ENCODE peak calls at places on chromosomes 1 and 21, in five cellular contexts. D, O, Y, M and Q are unnamed samples.

GRCh38 chr1:33501774-33502173 is 29.3 kb downstream of the ZSCAN20 start:
- DNase-seq in O (no peak), Y (no peak), M (no peak), D (no peak), Q (no peak)

GRCh38 chr1:233364695-233365539 is 37.4 kb downstream of the MAP3K21 start:
- DNase-seq in O (no peak), D (peak), Y (peak), M (no peak), Q (peak)

GRCh38 chr1:8876099-8876496 is 2.4 kb downstream of the ENO1 start:
- DNase-seq in Y (no peak), D (no peak), O (no peak), M (no peak), Q (no peak)

GRCh38 chr21:45460611-45461368 is 55.8 kb downstream of the COL18A1 start:
- DNase-seq in O (no peak), Y (peak), D (no peak), M (no peak), Q (peak)

GRCh38 chr1:198669023-198669698 is 30.3 kb downstream of the PTPRC start:
- DNase-seq in M (no peak), Y (peak), O (no peak), D (no peak), Q (peak)

GRCh38 chr1:119116725-119117124 is 23.7 kb downstream of the WARS2 start:
- DNase-seq in M (peak), O (no peak), D (no peak), Y (peak), Q (no peak)

GRCh38 chr21:37561941-37562919 is 195.7 kb downstream of the DYRK1A start:
- DNase-seq in M (peak), Y (no peak), O (no peak), D (no peak), Q (no peak)

GRCh38 chr1:164623805-164624204 is 64.8 kb downstream of the PBX1 start:
- DNase-seq in Y (no peak), O (no peak), M (no peak), D (no peak), Q (no peak)

GRCh38 chr1:3506943-3507342 is 52.5 kb downstream of the ARHGEF16 start:
- DNase-seq in Y (no peak), M (no peak), O (no peak), D (no peak), Q (no peak)

GRCh38 chr1:185284533-185285244 is 32.4 kb downstream of the IVNS1ABP start:
- DNase-seq in M (no peak), O (no peak), Y (peak), D (no peak), Q (peak)

GRCh38 chr21:45109831-45110492 is 35.6 kb downstream of the ADARB1 start:
- DNase-seq in M (no peak), Y (peak), O (no peak), D (no peak), Q (no peak)

GRCh38 chr1:64744492-64745180 is at the start of gene RAVER2:
- DNase-seq in O (peak), D (peak), M (peak), Y (peak), Q (peak)

GRCh38 chr1:156476501-156477298 is 23.9 kb downstream of the MEF2D start:
- DNase-seq in Y (peak), M (no peak), D (no peak), O (peak), Q (no peak)

GRCh38 chr1:156479093-156480014 is 21.2 kb downstream of the MEF2D start:
- DNase-seq in O (no peak), Y (no peak), M (no peak), D (no peak), Q (no peak)

GRCh38 chr1:156480015-156480368 is 20.6 kb downstream of the MEF2D start:
- DNase-seq in D (no peak), Y (no peak), M (no peak), O (no peak), Q (no peak)

GRCh38 chr1:156477526-156478249 is 22.9 kb downstream of the MEF2D start:
- DNase-seq in M (no peak), O (no peak), Y (no peak), D (no peak), Q (no peak)

GRCh38 chr1:156478250-156478627 is 22.3 kb downstream of the MEF2D start:
- DNase-seq in O (no peak), Y (no peak), D (no peak), M (no peak), Q (no peak)
- H3K23ac ChIP-seq in O (no peak), Y (no peak), D (no peak), M (no peak), Q (no peak)

DNA sequence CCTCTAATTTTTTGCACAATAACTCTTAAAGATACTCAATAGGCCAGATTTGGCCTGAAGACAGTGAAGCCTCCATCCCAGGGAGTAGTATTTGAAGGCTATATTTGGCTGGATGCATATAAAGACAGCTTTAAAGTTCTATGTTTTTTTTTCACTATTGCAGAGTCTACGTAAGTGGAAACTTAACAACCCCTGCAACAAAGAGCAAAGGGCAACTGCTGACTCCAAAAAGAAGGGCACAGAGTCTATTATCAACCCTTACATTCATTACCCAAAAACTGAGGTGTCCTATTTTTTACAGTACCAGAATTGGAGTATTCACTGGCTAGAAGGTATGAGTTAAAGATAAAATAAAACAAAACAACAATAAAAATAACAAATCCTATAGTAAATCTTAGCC is 329.8 kb upstream of the PKN2 start:
- DNase-seq in Y (no peak), D (no peak), O (no peak), M (no peak), Q (no peak)
- H2BK5ac ChIP-seq in Y (no peak), D (no peak), O (no peak), M (no peak), Q (no peak)

GRCh38 chr1:19921310-19921709 is 2.1 kb downstream of the PLA2G2E start:
- DNase-seq in M (no peak), O (no peak), D (no peak), Y (no peak), Q (peak)
- H2BK12ac ChIP-seq in M (no peak), O (no peak), D (no peak), Y (no peak), Q (no peak)

DNA sequence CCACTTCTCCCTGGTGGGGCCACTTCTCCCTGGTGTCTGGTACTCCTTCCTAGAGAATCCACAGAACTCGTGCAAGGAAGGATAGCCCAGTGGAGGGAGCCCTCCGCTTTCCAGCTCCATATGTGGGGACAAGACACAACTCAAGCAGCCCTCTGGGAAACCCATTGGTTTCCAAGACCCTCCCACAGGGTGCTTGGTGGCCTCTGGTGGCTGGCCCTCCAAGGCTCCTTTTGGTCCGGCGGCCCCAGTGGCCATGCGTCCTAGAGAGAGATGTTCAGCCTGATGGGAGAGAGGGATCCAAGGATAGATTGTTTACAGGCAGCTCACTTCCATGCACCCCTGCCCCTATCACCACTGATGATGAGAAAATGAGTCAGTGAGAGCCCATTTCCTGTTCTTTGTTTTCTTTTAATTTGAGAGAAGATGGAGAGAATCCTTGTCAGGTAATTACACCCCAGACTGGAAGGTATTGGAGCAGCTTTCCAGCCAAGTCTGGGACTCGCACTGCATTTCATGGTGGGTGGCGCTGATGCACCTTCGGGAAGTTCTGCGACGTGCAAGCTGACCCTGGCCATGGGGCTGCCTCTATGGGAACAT is 486.2 kb upstream of the VAMP3 start:
- DNase-seq in O (no peak), Y (no peak), M (peak), D (no peak), Q (no peak)
- H3K23ac ChIP-seq in O (no peak), Y (no peak), M (no peak), D (no peak), Q (no peak)

DNA sequence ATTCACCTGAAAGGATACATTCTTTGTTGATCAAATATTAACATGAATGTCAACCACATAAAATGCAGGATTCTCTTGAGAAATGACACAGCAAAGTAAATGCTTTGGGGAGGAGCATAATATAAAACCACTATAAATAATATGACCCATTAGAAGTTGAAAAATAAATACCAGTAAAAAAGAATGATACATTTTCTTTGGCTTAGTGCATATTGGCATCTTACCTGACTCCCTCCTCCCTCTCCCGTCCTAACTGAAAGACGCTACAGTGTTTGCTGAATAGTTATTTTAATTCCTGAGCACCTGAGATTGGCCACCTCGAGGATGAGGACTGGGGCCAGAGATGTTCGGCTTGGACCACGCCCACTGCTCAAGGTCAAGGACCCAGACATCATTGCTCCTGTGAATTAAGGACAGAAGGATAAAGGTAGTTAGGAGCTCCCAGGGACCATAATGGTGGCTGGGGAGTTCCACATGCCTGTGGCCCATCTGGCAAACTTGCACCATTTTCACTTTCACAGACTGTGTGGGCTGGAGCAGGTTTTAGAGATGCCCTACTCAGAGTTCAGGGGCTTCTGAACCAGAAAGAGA is 16.4 kb upstream of the CPLANE2 start:
- DNase-seq in O (no peak), D (no peak), M (no peak), Y (no peak), Q (no peak)
- H2BK5ac ChIP-seq in O (no peak), D (no peak), M (no peak), Y (no peak), Q (no peak)

DNA sequence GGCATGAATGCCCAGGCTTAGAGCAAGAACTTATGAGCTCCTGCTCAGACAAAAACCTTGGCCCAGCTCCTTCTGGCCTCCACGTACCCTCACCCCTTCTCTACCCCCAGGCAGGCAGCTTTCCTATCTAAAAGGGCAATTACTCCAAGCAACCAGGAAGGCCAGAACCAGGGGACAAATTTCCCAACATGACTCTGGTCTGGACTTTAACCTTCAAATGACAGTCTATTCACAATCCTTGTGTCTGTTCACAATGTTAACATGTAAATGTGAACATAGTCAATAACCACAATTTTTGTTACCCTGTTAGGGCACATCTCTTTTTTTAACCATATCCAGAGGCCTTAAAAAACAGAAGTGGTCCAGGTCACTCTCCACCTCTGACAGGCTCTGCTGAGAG is 64.4 kb upstream of the LAPTM5 start:
- DNase-seq in D (no peak), Y (no peak), O (no peak), M (no peak), Q (no peak)
- H2BK12ac ChIP-seq in D (no peak), Y (peak), O (no peak), M (no peak), Q (no peak)